ENCODE peak calls at places on chromosome 7, in eight cellular contexts. M is progenitor cell of endocrine pancreas, S is A549, L is stomach, T is endodermal cell, H is cardiac muscle cell, N is mesothelial cell of epicardium, X is kidney epithelial cell. V is an unnamed sample.

GRCh38 chr7:69025249-69025648 is 573.0 kb upstream of the AUTS2 start:
- DNase-seq in H (no peak), S (no peak), X (no peak), L (no peak), T (no peak), M (no peak), N (no peak), V (no peak)

GRCh38 chr7:152647-153046 is 39.7 kb upstream of the FAM20C start:
- DNase-seq in H (no peak), T (no peak), X (no peak), N (no peak), S (no peak), M (no peak), L (no peak), V (no peak)

GRCh38 chr7:1024331-1024761 is 20.0 kb upstream of the GPR146 start:
- DNase-seq in S (no peak), M (no peak), T (no peak), N (no peak), H (no peak), L (no peak), X (no peak), V (no peak)

GRCh38 chr7:79376297-79377025 is 77.0 kb downstream of the MAGI2 start:
- DNase-seq in M (no peak), S (no peak), X (no peak), N (no peak), T (no peak), L (no peak), H (no peak), V (no peak)

GRCh38 chr7:82234457-82235049 is 209.0 kb downstream of the CACNA2D1 start:
- DNase-seq in T (no peak), M (no peak), L (no peak), X (no peak), N (no peak), H (peak), S (peak), V (no peak)

GRCh38 chr7:48107926-48108472 is 18.9 kb downstream of the UPP1 start:
- DNase-seq in T (no peak), H (no peak), X (no peak), L (no peak), N (no peak), S (no peak), M (no peak), V (no peak)

GRCh38 chr7:102390697-102391484 is 5.3 kb upstream of the PRKRIP1 start:
- DNase-seq in N (peak), L (peak), X (no peak), T (peak), M (peak), H (peak), S (peak), V (peak)

GRCh38 chr7:155921804-155922506 is 109.7 kb upstream of the SHH start:
- DNase-seq in H (no peak), S (no peak), M (peak), T (peak), N (peak), L (peak), X (peak), V (no peak)

GRCh38 chr7:94064541-94065191 is 60.5 kb upstream of the BET1 start:
- DNase-seq in T (no peak), S (no peak), M (no peak), N (no peak), L (no peak), H (no peak), X (no peak), V (no peak)

GRCh38 chr7:91182819-91183405 is 81.3 kb upstream of the FZD1 start:
- DNase-seq in H (no peak), T (no peak), M (no peak), L (no peak), N (no peak), X (peak), S (no peak), V (no peak)

GRCh38 chr7:23966941-23967340 is 256.9 kb downstream of the STK31 start:
- DNase-seq in N (no peak), T (no peak), H (no peak), S (no peak), X (no peak), L (no peak), M (no peak), V (no peak)

DNA sequence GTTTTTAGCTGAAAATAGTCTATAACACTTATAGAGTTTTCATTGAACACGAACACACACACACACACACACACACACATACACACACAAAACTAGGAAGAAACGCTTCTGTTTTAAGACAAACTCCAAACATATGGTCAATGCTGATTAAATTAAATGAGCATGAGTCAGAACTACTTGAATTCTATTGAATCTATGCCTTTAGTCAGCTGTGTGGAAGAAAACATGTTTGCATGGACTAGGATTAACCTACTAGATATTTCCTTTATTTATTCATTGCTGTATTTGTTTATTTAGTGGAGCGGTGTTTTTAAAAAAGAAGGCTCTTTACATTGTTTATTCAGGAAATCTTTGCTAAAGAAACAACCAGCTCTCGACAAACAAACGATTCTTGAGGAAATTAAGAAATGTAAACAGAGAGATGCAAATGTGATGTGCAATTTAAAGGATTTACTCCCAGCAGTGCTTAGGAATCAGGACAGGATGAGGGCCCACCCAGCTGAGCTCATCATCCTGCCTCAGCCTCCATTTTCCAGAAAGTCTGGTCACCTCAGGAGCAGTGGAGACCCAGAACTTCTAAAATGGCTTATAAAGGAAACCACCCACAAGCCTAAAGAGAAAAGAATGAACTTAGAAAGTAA is 83.2 kb downstream of the PDE1C start:
- DNase-seq in H (no peak), T (no peak), L (no peak), N (no peak), X (no peak), S (no peak), M (no peak), V (no peak)
- TF ChIP-seq CTCF in H (no peak), T (no peak), L (no peak), N (no peak), X (no peak), S (no peak), M (no peak), V (no peak)

DNA sequence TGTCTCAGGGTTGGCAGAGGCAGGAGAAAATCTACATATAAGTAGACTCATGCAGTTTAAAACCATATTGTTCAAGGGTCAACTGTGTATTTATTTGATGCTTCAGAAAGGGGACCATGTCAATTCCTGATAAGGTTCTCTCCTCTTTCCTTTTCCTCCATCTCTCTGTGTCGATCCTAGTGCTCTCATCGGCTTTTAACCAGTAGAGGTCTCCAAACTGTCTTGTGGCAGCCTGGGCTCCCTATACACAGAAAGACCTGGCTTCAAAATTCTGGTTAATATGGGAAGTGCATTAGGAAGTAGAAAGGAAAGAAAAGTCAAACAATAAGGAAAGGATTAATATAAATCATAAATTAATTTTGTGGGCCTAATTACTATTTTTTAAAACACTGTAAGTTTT is 304.4 kb upstream of the C7orf33 start:
- DNase-seq in S (no peak), H (peak), M (no peak), L (no peak), N (no peak), T (no peak), X (no peak), V (no peak)
- TF ChIP-seq CTCF in S (peak), H (peak), M (peak), L (no peak), N (no peak), T (peak), X (peak), V (peak)

GRCh38 chr7:74344128-74344496 is 54.9 kb downstream of the CLIP2 start:
- DNase-seq in N (no peak), H (no peak), X (no peak), T (no peak), S (no peak), L (no peak), M (no peak), V (no peak)

GRCh38 chr7:74334026-74334425 is 44.8 kb downstream of the CLIP2 start:
- DNase-seq in X (no peak), L (no peak), M (no peak), N (no peak), S (no peak), H (no peak), T (no peak), V (no peak)

GRCh38 chr7:74337926-74338325 is 48.7 kb downstream of the CLIP2 start:
- DNase-seq in T (no peak), N (no peak), X (no peak), M (no peak), L (no peak), S (no peak), H (no peak), V (no peak)

GRCh38 chr7:74343281-74344127 is 54.3 kb downstream of the CLIP2 start:
- DNase-seq in X (peak), S (peak), N (no peak), L (no peak), H (no peak), M (no peak), T (no peak), V (no peak)

GRCh38 chr7:74338366-74339108 is 49.3 kb downstream of the CLIP2 start:
- DNase-seq in L (no peak), M (no peak), T (no peak), H (no peak), X (no peak), N (no peak), S (no peak), V (no peak)
- TF ChIP-seq CTCF in L (no peak), M (no peak), T (no peak), H (no peak), X (no peak), N (no peak), S (no peak), V (no peak)

GRCh38 chr7:18361756-18362155 is 133.8 kb upstream of the HDAC9 start:
- DNase-seq in N (no peak), T (peak), L (peak), X (no peak), S (no peak), M (no peak), H (peak), V (no peak)
- TF ChIP-seq CTCF in N (no peak), T (peak), L (no peak), X (no peak), S (no peak), M (no peak), H (no peak), V (no peak)

DNA sequence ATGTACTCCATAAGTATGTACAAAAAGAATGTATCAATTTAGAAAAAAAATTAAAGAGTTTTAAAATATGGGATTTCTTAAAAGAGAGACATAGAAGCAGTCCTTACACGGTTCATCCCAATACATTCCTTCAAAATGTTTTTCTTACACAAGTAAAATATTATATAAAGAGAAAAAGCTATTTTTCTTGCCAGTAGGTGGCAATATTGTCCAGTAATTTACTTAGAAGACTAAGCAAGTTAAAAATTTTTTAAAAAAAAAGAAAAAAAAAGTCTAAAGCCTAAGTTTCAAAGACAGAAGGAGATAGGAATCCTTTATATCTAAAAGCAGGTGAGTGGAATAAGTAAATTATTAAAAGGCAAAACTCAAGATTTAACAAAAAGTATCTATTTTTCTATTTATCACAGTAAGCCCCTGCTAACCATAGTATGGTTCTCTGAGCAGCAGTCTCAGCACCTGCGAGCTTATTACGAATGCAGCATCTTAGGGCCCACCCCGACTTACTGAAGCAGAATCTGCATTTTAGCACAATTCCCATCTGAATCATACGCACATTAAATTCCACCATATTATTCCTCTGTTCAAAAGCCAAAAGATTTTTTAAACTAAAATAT is 240.6 kb downstream of the DGKI start:
- DNase-seq in H (peak), T (no peak), L (no peak), M (no peak), S (peak), N (no peak), X (peak), V (no peak)
- TF ChIP-seq CTCF in H (peak), T (peak), L (no peak), M (peak), S (peak), N (peak), X (peak), V (peak)

GRCh38 chr7:10212664-10213063 is 761.0 kb upstream of the PHF14 start:
- DNase-seq in L (no peak), T (no peak), H (no peak), N (no peak), X (no peak), S (no peak), M (no peak), V (no peak)

GRCh38 chr7:10216462-10216861 is 757.2 kb upstream of the PHF14 start:
- DNase-seq in T (no peak), M (no peak), N (no peak), H (no peak), S (no peak), X (no peak), L (no peak), V (no peak)

GRCh38 chr7:10210000-10210399 is 763.7 kb upstream of the PHF14 start:
- DNase-seq in M (no peak), L (no peak), N (no peak), H (no peak), S (no peak), X (no peak), T (no peak), V (no peak)

GRCh38 chr7:10211861-10212260 is 761.8 kb upstream of the PHF14 start:
- DNase-seq in L (no peak), M (no peak), T (no peak), X (no peak), N (no peak), H (no peak), S (no peak), V (no peak)
- TF ChIP-seq CTCF in L (no peak), M (no peak), T (peak), X (no peak), N (no peak), H (no peak), S (no peak), V (no peak)